ENCODE peak calls at places on chromosomes 13 and 19, in nine cellular contexts. W is dorsolateral prefrontal cortex; A is heart left ventricle; B is stimulated activated CD4-positive, alpha-beta T cell treated with anti-CD3 and anti-CD28 coated beads, Interleukin-4, amount 100 ng/mL, for 48 hours; Y is CD4-positive, alpha-beta memory T cell; P is naive B cell; U is NCI-H446 treated with DMSO at 0.1 percent for 48 hours; G is iris pigment epithelial cell; O is epithelial cell of esophagus. F is an unnamed sample.

GRCh38 chr13:93304868-93305613 is 78.4 kb downstream of the GPC6 start:
- DNase-seq in W (no peak), A (no peak), B (no peak), Y (no peak), P (no peak), U (no peak), G (no peak), O (no peak), F (no peak)

GRCh38 chr19:23460656-23461055 is 65.4 kb upstream of the ZNF91 start:
- DNase-seq in W (no peak), A (no peak), B (no peak), Y (no peak), P (no peak), U (no peak), G (no peak), O (peak; percentile 71), F (no peak)

GRCh38 chr19:46461537-46461936 is 9.8 kb downstream of the PNMA8A start:
- DNase-seq in W (no peak), A (no peak), B (no peak), Y (no peak), P (no peak), U (no peak), G (no peak), O (peak; percentile 99), F (no peak)

GRCh38 chr13:35781661-35782060 is 305.2 kb upstream of the MAB21L1 start:
- DNase-seq in W (no peak), A (no peak), B (no peak), Y (no peak), P (no peak), U (no peak), G (no peak), O (no peak), F (no peak)

GRCh38 chr13:108917581-108917980 is 288.2 kb downstream of the MYO16 start:
- DNase-seq in W (no peak), A (no peak), B (no peak), Y (no peak), P (no peak), U (no peak), G (peak; percentile 83), O (no peak), F (no peak)

GRCh38 chr13:85698236-85698635 is 101.0 kb downstream of the SLITRK6 start:
- DNase-seq in W (no peak), A (no peak), B (no peak), Y (no peak), P (no peak), U (no peak), G (peak; percentile 7), O (no peak), F (no peak)

GRCh38 chr13:97944396-97945029 is 9.0 kb upstream of the IPO5 start:
- DNase-seq in W (no peak), A (no peak), B (no peak), Y (no peak), P (no peak), U (no peak), G (peak; percentile 65), O (peak; percentile 24), F (no peak)

GRCh38 chr19:1113986-1114483 is 10.2 kb downstream of the GPX4 start:
- DNase-seq in W (no peak), A (peak; percentile 37), B (no peak), Y (no peak), P (no peak), U (no peak), G (no peak), O (no peak), F (no peak)

GRCh38 chr13:49643003-49643651 is 14.8 kb downstream of the ARL11 start:
- DNase-seq in W (no peak), A (no peak), B (no peak), Y (no peak), P (peak; percentile 63), U (no peak), G (no peak), O (no peak), F (no peak)